ENCODE peak calls at places on chromosomes 11 and 22, in seven cellular contexts. One of them, this sample, is unnamed.

GRCh38 chr22:46533434-46533833 is 4.0 kb downstream of the CELSR1 start:
- DNase-seq in left colon: no peak
- DNase-seq in brain microvascular endothelial cell: no peak
- DNase-seq in dorsolateral prefrontal cortex: no peak
- DNase-seq in stimulated activated CD4-positive, alpha-beta T cell treated with anti-CD3 and anti-CD28 coated beads, TNF-alpha, amount 100 ng/mL, for 1 hour: no peak
- DNase-seq in activated T-helper 1 cell treated with Interleukin-2 at 50 U/mL for 16 hours: no peak
- DNase-seq in body of pancreas: no peak
- DNase-seq in this sample: no peak

GRCh38 chr11:18765554-18765953 is 26.0 kb downstream of the PTPN5 start:
- DNase-seq in left colon: no peak
- DNase-seq in brain microvascular endothelial cell: no peak
- DNase-seq in dorsolateral prefrontal cortex: no peak
- DNase-seq in stimulated activated CD4-positive, alpha-beta T cell treated with anti-CD3 and anti-CD28 coated beads, TNF-alpha, amount 100 ng/mL, for 1 hour: no peak
- DNase-seq in activated T-helper 1 cell treated with Interleukin-2 at 50 U/mL for 16 hours: no peak
- DNase-seq in body of pancreas: no peak
- DNase-seq in this sample: no peak

GRCh38 chr11:72637198-72637597 is 37.0 kb downstream of the PDE2A start:
- DNase-seq in left colon: no peak
- DNase-seq in brain microvascular endothelial cell: no peak
- DNase-seq in dorsolateral prefrontal cortex: no peak
- DNase-seq in stimulated activated CD4-positive, alpha-beta T cell treated with anti-CD3 and anti-CD28 coated beads, TNF-alpha, amount 100 ng/mL, for 1 hour: no peak
- DNase-seq in activated T-helper 1 cell treated with Interleukin-2 at 50 U/mL for 16 hours: no peak
- DNase-seq in body of pancreas: no peak
- DNase-seq in this sample: no peak

GRCh38 chr22:47067331-47067890 is 305.0 kb downstream of the TBC1D22A start:
- DNase-seq in left colon: no peak
- DNase-seq in brain microvascular endothelial cell: no peak
- DNase-seq in dorsolateral prefrontal cortex: no peak
- DNase-seq in stimulated activated CD4-positive, alpha-beta T cell treated with anti-CD3 and anti-CD28 coated beads, TNF-alpha, amount 100 ng/mL, for 1 hour: no peak
- DNase-seq in activated T-helper 1 cell treated with Interleukin-2 at 50 U/mL for 16 hours: no peak
- DNase-seq in body of pancreas: no peak
- DNase-seq in this sample: no peak

GRCh38 chr22:27097933-27098332 is 440.5 kb downstream of the MIAT start:
- DNase-seq in left colon: no peak
- DNase-seq in brain microvascular endothelial cell: no peak
- DNase-seq in dorsolateral prefrontal cortex: no peak
- DNase-seq in stimulated activated CD4-positive, alpha-beta T cell treated with anti-CD3 and anti-CD28 coated beads, TNF-alpha, amount 100 ng/mL, for 1 hour: no peak
- DNase-seq in activated T-helper 1 cell treated with Interleukin-2 at 50 U/mL for 16 hours: no peak
- DNase-seq in body of pancreas: no peak
- DNase-seq in this sample: no peak

GRCh38 chr11:100851584-100852152 is 164.6 kb downstream of the ARHGAP42 start:
- DNase-seq in left colon: no peak
- DNase-seq in brain microvascular endothelial cell: no peak
- DNase-seq in dorsolateral prefrontal cortex: no peak
- DNase-seq in stimulated activated CD4-positive, alpha-beta T cell treated with anti-CD3 and anti-CD28 coated beads, TNF-alpha, amount 100 ng/mL, for 1 hour: no peak
- DNase-seq in activated T-helper 1 cell treated with Interleukin-2 at 50 U/mL for 16 hours: no peak
- DNase-seq in body of pancreas: no peak
- DNase-seq in this sample: no peak

GRCh38 chr11:8038393-8038792 is 42.6 kb upstream of the TUB start:
- DNase-seq in left colon: no peak
- DNase-seq in brain microvascular endothelial cell: no peak
- DNase-seq in dorsolateral prefrontal cortex: peak; percentile 53
- DNase-seq in stimulated activated CD4-positive, alpha-beta T cell treated with anti-CD3 and anti-CD28 coated beads, TNF-alpha, amount 100 ng/mL, for 1 hour: no peak
- DNase-seq in activated T-helper 1 cell treated with Interleukin-2 at 50 U/mL for 16 hours: no peak
- DNase-seq in body of pancreas: no peak
- DNase-seq in this sample: peak; percentile 16

GRCh38 chr11:69317401-69318092 is 23.6 kb downstream of the MYEOV start:
- DNase-seq in left colon: peak; percentile 1
- DNase-seq in brain microvascular endothelial cell: peak; percentile 11
- DNase-seq in dorsolateral prefrontal cortex: no peak
- DNase-seq in stimulated activated CD4-positive, alpha-beta T cell treated with anti-CD3 and anti-CD28 coated beads, TNF-alpha, amount 100 ng/mL, for 1 hour: no peak
- DNase-seq in activated T-helper 1 cell treated with Interleukin-2 at 50 U/mL for 16 hours: no peak
- DNase-seq in body of pancreas: no peak
- DNase-seq in this sample: no peak

GRCh38 chr11:77596626-77597025 is 6.9 kb downstream of the AQP11 start:
- DNase-seq in left colon: no peak
- DNase-seq in brain microvascular endothelial cell: peak; percentile 18
- DNase-seq in dorsolateral prefrontal cortex: no peak
- DNase-seq in stimulated activated CD4-positive, alpha-beta T cell treated with anti-CD3 and anti-CD28 coated beads, TNF-alpha, amount 100 ng/mL, for 1 hour: no peak
- DNase-seq in activated T-helper 1 cell treated with Interleukin-2 at 50 U/mL for 16 hours: no peak
- DNase-seq in body of pancreas: no peak
- DNase-seq in this sample: no peak

GRCh38 chr22:30436196-30436595 is 10.6 kb downstream of the MTFP1 start:
- DNase-seq in left colon: no peak
- DNase-seq in brain microvascular endothelial cell: no peak
- DNase-seq in dorsolateral prefrontal cortex: no peak
- DNase-seq in stimulated activated CD4-positive, alpha-beta T cell treated with anti-CD3 and anti-CD28 coated beads, TNF-alpha, amount 100 ng/mL, for 1 hour: no peak
- DNase-seq in activated T-helper 1 cell treated with Interleukin-2 at 50 U/mL for 16 hours: no peak
- DNase-seq in body of pancreas: no peak
- DNase-seq in this sample: no peak

GRCh38 chr11:94576306-94576705 is 9.1 kb downstream of the PIWIL4 start:
- DNase-seq in left colon: no peak
- DNase-seq in brain microvascular endothelial cell: no peak
- DNase-seq in dorsolateral prefrontal cortex: no peak
- DNase-seq in stimulated activated CD4-positive, alpha-beta T cell treated with anti-CD3 and anti-CD28 coated beads, TNF-alpha, amount 100 ng/mL, for 1 hour: no peak
- DNase-seq in activated T-helper 1 cell treated with Interleukin-2 at 50 U/mL for 16 hours: no peak
- DNase-seq in body of pancreas: no peak
- DNase-seq in this sample: no peak

GRCh38 chr11:67053896-67054850 is 2.5 kb upstream of the RHOD start:
- DNase-seq in left colon: no peak
- DNase-seq in brain microvascular endothelial cell: peak; percentile 92
- DNase-seq in dorsolateral prefrontal cortex: peak; percentile 67
- DNase-seq in stimulated activated CD4-positive, alpha-beta T cell treated with anti-CD3 and anti-CD28 coated beads, TNF-alpha, amount 100 ng/mL, for 1 hour: no peak
- DNase-seq in activated T-helper 1 cell treated with Interleukin-2 at 50 U/mL for 16 hours: no peak
- DNase-seq in body of pancreas: peak; percentile 68
- DNase-seq in this sample: peak; percentile 22

GRCh38 chr11:6385046-6385777 is 5.1 kb upstream of the SMPD1 start:
- DNase-seq in left colon: no peak
- DNase-seq in brain microvascular endothelial cell: no peak
- DNase-seq in dorsolateral prefrontal cortex: no peak
- DNase-seq in stimulated activated CD4-positive, alpha-beta T cell treated with anti-CD3 and anti-CD28 coated beads, TNF-alpha, amount 100 ng/mL, for 1 hour: no peak
- DNase-seq in activated T-helper 1 cell treated with Interleukin-2 at 50 U/mL for 16 hours: no peak
- DNase-seq in body of pancreas: no peak
- DNase-seq in this sample: no peak

GRCh38 chr22:30310881-30311771 is 15.6 kb downstream of the TBC1D10A start:
- DNase-seq in left colon: peak; percentile 82
- DNase-seq in brain microvascular endothelial cell: no peak
- DNase-seq in dorsolateral prefrontal cortex: no peak
- DNase-seq in stimulated activated CD4-positive, alpha-beta T cell treated with anti-CD3 and anti-CD28 coated beads, TNF-alpha, amount 100 ng/mL, for 1 hour: no peak
- DNase-seq in activated T-helper 1 cell treated with Interleukin-2 at 50 U/mL for 16 hours: no peak
- DNase-seq in body of pancreas: peak; percentile 85
- DNase-seq in this sample: no peak

GRCh38 chr22:30260276-30260675 is 6.4 kb downstream of the OSM start:
- DNase-seq in left colon: no peak
- DNase-seq in brain microvascular endothelial cell: no peak
- DNase-seq in dorsolateral prefrontal cortex: no peak
- DNase-seq in stimulated activated CD4-positive, alpha-beta T cell treated with anti-CD3 and anti-CD28 coated beads, TNF-alpha, amount 100 ng/mL, for 1 hour: no peak
- DNase-seq in activated T-helper 1 cell treated with Interleukin-2 at 50 U/mL for 16 hours: no peak
- DNase-seq in body of pancreas: no peak
- DNase-seq in this sample: no peak

GRCh38 chr22:39663751-39664150 is 93.2 kb downstream of the CACNA1I start:
- DNase-seq in left colon: peak; percentile 45
- DNase-seq in brain microvascular endothelial cell: no peak
- DNase-seq in dorsolateral prefrontal cortex: no peak
- DNase-seq in stimulated activated CD4-positive, alpha-beta T cell treated with anti-CD3 and anti-CD28 coated beads, TNF-alpha, amount 100 ng/mL, for 1 hour: no peak
- DNase-seq in activated T-helper 1 cell treated with Interleukin-2 at 50 U/mL for 16 hours: no peak
- DNase-seq in body of pancreas: no peak
- DNase-seq in this sample: no peak

GRCh38 chr22:47389201-47389600 is 626.8 kb downstream of the TBC1D22A start:
- DNase-seq in left colon: no peak
- DNase-seq in brain microvascular endothelial cell: no peak
- DNase-seq in dorsolateral prefrontal cortex: no peak
- DNase-seq in stimulated activated CD4-positive, alpha-beta T cell treated with anti-CD3 and anti-CD28 coated beads, TNF-alpha, amount 100 ng/mL, for 1 hour: no peak
- DNase-seq in activated T-helper 1 cell treated with Interleukin-2 at 50 U/mL for 16 hours: no peak
- DNase-seq in body of pancreas: no peak
- DNase-seq in this sample: no peak

GRCh38 chr11:48005878-48006277 is 25.5 kb downstream of the PTPRJ start:
- DNase-seq in left colon: no peak
- DNase-seq in brain microvascular endothelial cell: no peak
- DNase-seq in dorsolateral prefrontal cortex: peak; percentile 42
- DNase-seq in stimulated activated CD4-positive, alpha-beta T cell treated with anti-CD3 and anti-CD28 coated beads, TNF-alpha, amount 100 ng/mL, for 1 hour: no peak
- DNase-seq in activated T-helper 1 cell treated with Interleukin-2 at 50 U/mL for 16 hours: no peak
- DNase-seq in body of pancreas: no peak
- DNase-seq in this sample: peak; percentile 94

GRCh38 chr11:2892215-2893020 is 6.8 kb upstream of the CDKN1C start:
- DNase-seq in left colon: peak; percentile 55
- DNase-seq in brain microvascular endothelial cell: no peak
- DNase-seq in dorsolateral prefrontal cortex: peak; percentile 68
- DNase-seq in stimulated activated CD4-positive, alpha-beta T cell treated with anti-CD3 and anti-CD28 coated beads, TNF-alpha, amount 100 ng/mL, for 1 hour: no peak
- DNase-seq in activated T-helper 1 cell treated with Interleukin-2 at 50 U/mL for 16 hours: peak; percentile 48
- DNase-seq in body of pancreas: no peak
- DNase-seq in this sample: peak; percentile 73

GRCh38 chr11:121561716-121562115 is 108.9 kb upstream of the SORL1-AS1 start:
- DNase-seq in left colon: no peak
- DNase-seq in brain microvascular endothelial cell: no peak
- DNase-seq in dorsolateral prefrontal cortex: no peak
- DNase-seq in stimulated activated CD4-positive, alpha-beta T cell treated with anti-CD3 and anti-CD28 coated beads, TNF-alpha, amount 100 ng/mL, for 1 hour: no peak
- DNase-seq in activated T-helper 1 cell treated with Interleukin-2 at 50 U/mL for 16 hours: no peak
- DNase-seq in body of pancreas: no peak
- DNase-seq in this sample: no peak

GRCh38 chr22:33867118-33867863 is 53.0 kb downstream of the LARGE1 start:
- DNase-seq in left colon: peak; percentile 69
- DNase-seq in brain microvascular endothelial cell: peak; percentile 18
- DNase-seq in dorsolateral prefrontal cortex: no peak
- DNase-seq in stimulated activated CD4-positive, alpha-beta T cell treated with anti-CD3 and anti-CD28 coated beads, TNF-alpha, amount 100 ng/mL, for 1 hour: no peak
- DNase-seq in activated T-helper 1 cell treated with Interleukin-2 at 50 U/mL for 16 hours: no peak
- DNase-seq in body of pancreas: no peak
- DNase-seq in this sample: no peak

GRCh38 chr11:56531856-56532255 is 11.2 kb downstream of the OR5M11 start:
- DNase-seq in left colon: no peak
- DNase-seq in brain microvascular endothelial cell: no peak
- DNase-seq in dorsolateral prefrontal cortex: no peak
- DNase-seq in stimulated activated CD4-positive, alpha-beta T cell treated with anti-CD3 and anti-CD28 coated beads, TNF-alpha, amount 100 ng/mL, for 1 hour: no peak
- DNase-seq in activated T-helper 1 cell treated with Interleukin-2 at 50 U/mL for 16 hours: no peak
- DNase-seq in body of pancreas: no peak
- DNase-seq in this sample: no peak

GRCh38 chr11:80783561-80783960 is 1342.7 kb upstream of the TENM4 start:
- DNase-seq in left colon: no peak
- DNase-seq in brain microvascular endothelial cell: no peak
- DNase-seq in dorsolateral prefrontal cortex: no peak
- DNase-seq in stimulated activated CD4-positive, alpha-beta T cell treated with anti-CD3 and anti-CD28 coated beads, TNF-alpha, amount 100 ng/mL, for 1 hour: no peak
- DNase-seq in activated T-helper 1 cell treated with Interleukin-2 at 50 U/mL for 16 hours: no peak
- DNase-seq in body of pancreas: no peak
- DNase-seq in this sample: no peak

GRCh38 chr11:64935634-64936081 is at the start of gene GPHA2:
- DNase-seq in left colon: no peak
- DNase-seq in brain microvascular endothelial cell: no peak
- DNase-seq in dorsolateral prefrontal cortex: no peak
- DNase-seq in stimulated activated CD4-positive, alpha-beta T cell treated with anti-CD3 and anti-CD28 coated beads, TNF-alpha, amount 100 ng/mL, for 1 hour: no peak
- DNase-seq in activated T-helper 1 cell treated with Interleukin-2 at 50 U/mL for 16 hours: no peak
- DNase-seq in body of pancreas: peak; percentile 58
- DNase-seq in this sample: peak; percentile 8